ENCODE peak calls at places on chromosomes 7 and 10, in four cellular contexts. O is transverse colon, W is ovary, X is tibial nerve. F is an unnamed sample.

GRCh38 chr10:31320598-31321211 is 1.7 kb downstream of the ZEB1 start:
- DNase-seq in X (peak), W (peak), O (peak), F (peak)

GRCh38 chr10:118785566-118785965 is 30.8 kb upstream of the CACUL1 start:
- DNase-seq in O (no peak), W (no peak), X (no peak), F (no peak)

GRCh38 chr7:131537581-131537980 is 18.8 kb downstream of the PODXL start:
- DNase-seq in W (no peak), O (no peak), X (no peak), F (no peak)

GRCh38 chr10:3754727-3755439 is 30.1 kb downstream of the KLF6 start:
- DNase-seq in X (no peak), O (no peak), W (no peak), F (peak)

GRCh38 chr7:144835166-144835611 is 664 bp downstream of the TPK1 start:
- DNase-seq in X (no peak), W (peak), O (peak), F (peak)

GRCh38 chr10:116143673-116144072 is 129.3 kb downstream of the GFRA1 start:
- DNase-seq in O (no peak), X (no peak), W (no peak), F (no peak)

GRCh38 chr10:131949041-131949862 is 32.5 kb downstream of the BNIP3 start:
- DNase-seq in W (no peak), O (no peak), X (no peak), F (no peak)

GRCh38 chr7:151101621-151102396 is 15.5 kb downstream of the AGAP3 start:
- DNase-seq in X (no peak), O (no peak), W (peak), F (no peak)

GRCh38 chr7:75056476-75056875 is 17.1 kb downstream of the RCC1L start:
- DNase-seq in W (peak), O (no peak), X (no peak), F (no peak)

GRCh38 chr10:13644866-13645265 is 58.1 kb downstream of the PRPF18 start:
- DNase-seq in O (no peak), X (no peak), W (no peak), F (no peak)
- TF ChIP-seq POLR2A in O (no peak), X (no peak), W (no peak), F (no peak)

DNA sequence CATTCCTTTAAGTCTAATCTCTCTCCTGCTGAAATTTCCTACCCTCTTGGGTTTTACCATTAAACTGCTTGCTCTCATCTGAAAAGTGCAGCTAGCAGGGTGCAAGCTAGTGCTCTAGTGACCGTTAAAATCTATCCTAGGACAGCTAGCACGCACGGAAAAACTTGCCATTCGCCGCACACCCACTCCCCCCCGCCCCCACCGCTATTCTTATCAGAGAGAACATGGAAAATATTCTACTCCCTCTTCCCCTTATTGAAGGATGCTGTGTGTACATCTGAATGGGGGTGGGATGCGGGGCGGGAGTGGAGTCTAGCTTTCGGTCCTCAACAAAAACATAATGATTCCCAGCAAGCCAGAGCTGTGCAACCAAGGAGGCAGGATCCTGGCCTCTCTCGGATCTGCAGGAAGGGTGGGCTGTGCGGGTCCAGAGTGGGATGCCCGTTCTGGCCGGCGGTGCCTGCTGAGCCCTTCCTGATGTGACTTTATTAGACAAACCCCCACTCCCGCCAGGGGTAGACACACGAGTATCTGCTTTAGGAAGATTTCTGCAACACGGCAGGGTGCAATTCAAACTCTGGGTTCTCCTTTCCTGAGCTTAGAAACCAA is 1.1 kb upstream of the ADRA2A start:
- DNase-seq in W (no peak), X (no peak), O (no peak), F (no peak)
- TF ChIP-seq POLR2A in W (no peak), X (no peak), O (no peak), F (no peak)

GRCh38 chr7:1025747-1026581 is 18.4 kb upstream of the GPR146 start:
- DNase-seq in X (no peak), W (no peak), O (no peak), F (no peak)
- TF ChIP-seq POLR2A in X (no peak), W (no peak), O (no peak), F (no peak)

GRCh38 chr10:81569488-81569887 is 305.5 kb upstream of the NRG3 start:
- DNase-seq in X (no peak), W (no peak), O (no peak), F (no peak)

GRCh38 chr10:81564143-81564542 is 310.9 kb upstream of the NRG3 start:
- DNase-seq in O (no peak), X (no peak), W (no peak), F (no peak)
- TF ChIP-seq POLR2A in O (no peak), X (no peak), W (no peak), F (no peak)

GRCh38 chr7:129611246-129612111 is at the start of gene NRF1:
- DNase-seq in O (peak), X (peak), W (peak), F (peak)
- TF ChIP-seq POLR2A in O (peak), X (peak), W (peak), F (no peak)

GRCh38 chr7:39951156-39951942 is 1.3 kb downstream of the CDK13 start:
- DNase-seq in O (peak), W (peak), X (no peak), F (peak)
- TF ChIP-seq POLR2A in O (peak), W (no peak), X (no peak), F (no peak)

F was measured in testis.